ENCODE peak calls at places on chromosomes 6 and 20, in nine cellular contexts. T, S, P, F, K, R, O, G and D are unnamed samples.

GRCh38 chr6:119322715-119323350 is 26.7 kb downstream of the MAN1A1 start:
- DNase-seq in T (no peak), S (no peak), P (no peak), F (no peak), K (no peak), R (no peak), O (no peak), G (no peak), D (no peak)

GRCh38 chr20:24360531-24360930 is 108.9 kb upstream of the SYNDIG1 start:
- DNase-seq in T (no peak), S (no peak), P (no peak), F (no peak), K (no peak), R (no peak), O (no peak), G (no peak), D (no peak)

GRCh38 chr6:108115598-108116058 is 41.1 kb upstream of the OSTM1 start:
- DNase-seq in T (peak), S (peak), P (peak), F (no peak), K (peak), R (no peak), O (no peak), G (peak), D (no peak)

GRCh38 chr6:88626460-88626859 is 337.0 kb downstream of the RNGTT start:
- DNase-seq in T (no peak), S (no peak), P (no peak), F (no peak), K (no peak), R (no peak), O (no peak), G (no peak), D (no peak)

GRCh38 chr20:41998539-41999341 is 380.6 kb upstream of the CHD6 start:
- DNase-seq in T (no peak), S (no peak), P (no peak), F (no peak), K (no peak), R (no peak), O (no peak), G (no peak), D (no peak)

GRCh38 chr6:88276331-88276730 is 110.2 kb upstream of the CNR1 start:
- DNase-seq in T (no peak), S (peak), P (no peak), F (no peak), K (no peak), R (no peak), O (no peak), G (no peak), D (no peak)

GRCh38 chr6:152185158-152185574 is 377.7 kb downstream of the ESR1 start:
- DNase-seq in T (no peak), S (no peak), P (no peak), F (no peak), K (no peak), R (no peak), O (no peak), G (no peak), D (no peak)

GRCh38 chr6:56520218-56520617 is 122.5 kb downstream of the DST start:
- DNase-seq in T (no peak), S (no peak), P (no peak), F (no peak), K (no peak), R (no peak), O (no peak), G (no peak), D (no peak)

GRCh38 chr6:85092224-85092623 is 327.8 kb upstream of the TBX18 start:
- DNase-seq in T (no peak), S (no peak), P (no peak), F (no peak), K (no peak), R (no peak), O (no peak), G (no peak), D (no peak)

GRCh38 chr6:25476126-25476525 is 175.9 kb upstream of the SCGN start:
- DNase-seq in T (no peak), S (no peak), P (no peak), F (peak), K (no peak), R (peak), O (no peak), G (no peak), D (no peak)

GRCh38 chr6:97289332-97289731 is 6.3 kb upstream of the MMS22L start:
- DNase-seq in T (peak), S (no peak), P (no peak), F (no peak), K (no peak), R (no peak), O (no peak), G (no peak), D (no peak)

GRCh38 chr20:24746351-24746685 is 202.8 kb upstream of the CST7 start:
- DNase-seq in T (no peak), S (peak), P (peak), F (no peak), K (no peak), R (peak), O (no peak), G (no peak), D (no peak)

GRCh38 chr6:36977470-36977941 is 8.5 kb downstream of the MTCH1 start:
- DNase-seq in T (peak), S (no peak), P (no peak), F (no peak), K (peak), R (no peak), O (no peak), G (no peak), D (no peak)

DNA sequence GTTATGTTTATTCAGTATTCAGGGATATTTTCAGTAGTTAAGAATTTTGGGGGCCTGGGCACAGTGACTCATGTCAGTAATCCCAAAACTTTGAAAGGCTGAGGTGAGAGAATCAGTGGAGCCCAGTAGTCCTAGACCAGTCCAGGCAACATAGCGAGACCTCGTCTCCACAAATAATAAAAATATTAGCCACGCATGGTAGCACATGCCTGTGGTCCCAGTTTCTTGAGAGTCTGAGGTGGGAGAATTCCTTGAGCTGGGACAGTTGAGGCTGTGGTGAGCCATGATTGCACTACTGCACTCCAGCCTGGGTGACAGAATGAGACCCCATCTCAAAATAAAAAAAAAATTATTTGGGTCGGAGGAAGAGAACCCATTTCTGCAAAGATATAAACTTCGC is 20.3 kb downstream of the ADGRG6 start:
- DNase-seq in T (no peak), S (no peak), P (no peak), F (no peak), K (no peak), R (no peak), O (no peak), G (no peak), D (no peak)
- H3K27ac ChIP-seq in T (no peak), S (no peak), P (no peak), F (no peak), K (no peak), R (no peak), O (no peak), G (no peak), D (no peak)

GRCh38 chr20:5198651-5198924 is 71.8 kb downstream of the CDS2 start:
- DNase-seq in T (no peak), S (no peak), P (no peak), F (no peak), K (no peak), R (no peak), O (no peak), G (no peak), D (no peak)

GRCh38 chr20:5197270-5197827 is 70.5 kb downstream of the CDS2 start:
- DNase-seq in T (no peak), S (no peak), P (no peak), F (no peak), K (no peak), R (no peak), O (no peak), G (no peak), D (no peak)

GRCh38 chr20:5192570-5193431 is 66.0 kb downstream of the CDS2 start:
- DNase-seq in T (no peak), S (no peak), P (no peak), F (no peak), K (no peak), R (no peak), O (no peak), G (no peak), D (no peak)

GRCh38 chr20:5197847-5198650 is 71.2 kb downstream of the CDS2 start:
- DNase-seq in T (no peak), S (no peak), P (no peak), F (no peak), K (no peak), R (no peak), O (no peak), G (no peak), D (peak)

DNA sequence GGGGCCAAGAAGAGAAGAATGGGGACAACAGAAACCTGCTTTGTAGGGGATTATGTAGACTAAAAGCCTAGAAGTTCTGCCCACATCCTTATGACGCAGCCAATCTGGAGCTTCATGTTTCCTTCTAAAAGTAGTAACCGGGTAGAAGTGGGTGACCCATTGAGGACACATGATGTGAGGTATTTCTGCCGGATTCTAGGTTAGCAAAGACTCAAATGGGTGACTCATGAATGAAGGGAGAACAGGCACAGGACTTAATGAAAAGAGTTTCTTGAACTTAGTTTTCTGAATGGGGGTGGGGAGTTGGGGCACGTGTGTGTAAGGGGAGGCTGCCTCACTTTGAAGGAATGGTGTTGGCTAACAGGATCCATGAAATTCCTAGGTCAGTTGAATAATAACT is 68.8 kb downstream of the CDS2 start:
- DNase-seq in T (no peak), S (no peak), P (no peak), F (no peak), K (peak), R (no peak), O (no peak), G (no peak), D (no peak)
- H3K27ac ChIP-seq in T (no peak), S (no peak), P (no peak), F (no peak), K (no peak), R (no peak), O (peak), G (no peak), D (peak)

DNA sequence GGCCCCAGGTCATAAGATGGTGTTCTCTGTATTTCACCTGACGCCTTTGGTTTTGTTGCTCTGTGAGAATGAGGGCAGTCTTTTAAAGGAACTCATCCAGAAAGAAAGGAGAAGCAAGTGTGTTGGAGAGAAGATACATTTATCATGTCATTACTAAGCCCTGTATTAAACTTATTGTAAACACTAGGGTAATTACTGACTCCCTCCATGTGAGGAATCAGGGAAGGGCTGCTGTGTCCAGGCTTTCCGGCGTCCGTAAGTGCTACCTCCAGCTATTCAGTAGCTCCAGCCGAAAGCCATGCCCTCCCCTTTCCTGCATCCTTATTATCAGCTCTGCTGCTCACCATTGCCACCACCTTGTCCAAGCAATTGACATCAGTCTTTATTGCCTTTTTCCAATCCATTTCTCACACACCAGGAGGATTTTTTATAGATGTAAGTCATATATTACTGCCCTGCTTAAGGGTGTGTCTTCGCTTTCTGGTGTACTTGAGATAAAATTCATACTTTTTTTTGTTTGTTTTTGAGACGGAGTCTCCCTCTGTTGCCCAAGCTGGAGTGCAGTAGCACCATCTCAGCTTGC is 94.7 kb downstream of the RPP40 start:
- DNase-seq in T (no peak), S (no peak), P (no peak), F (no peak), K (no peak), R (no peak), O (no peak), G (no peak), D (no peak)
- H3K27ac ChIP-seq in T (no peak), S (no peak), P (no peak), F (no peak), K (no peak), R (no peak), O (no peak), G (no peak), D (no peak)

GRCh38 chr20:58660855-58661254 is 9.8 kb downstream of the STX16 start:
- DNase-seq in T (no peak), S (no peak), P (no peak), F (no peak), K (no peak), R (no peak), O (no peak), G (no peak), D (no peak)
- H3K27ac ChIP-seq in T (peak), S (no peak), P (peak), F (no peak), K (no peak), R (no peak), O (no peak), G (peak), D (peak)

DNA sequence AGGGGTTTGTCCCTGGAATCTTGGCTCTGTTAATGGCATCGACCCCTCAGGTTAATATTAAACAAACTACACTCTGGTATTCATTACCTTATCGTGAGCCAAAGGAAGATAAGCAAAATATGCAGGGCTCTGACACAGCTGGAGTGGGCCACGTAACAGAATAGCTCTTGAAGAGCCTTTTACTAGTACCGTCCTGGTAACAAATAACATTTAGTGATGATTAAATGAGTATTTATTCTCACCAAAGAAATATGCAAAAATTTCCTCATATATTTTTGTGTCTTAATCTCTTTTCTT is 20.1 kb upstream of the UTRN start:
- DNase-seq in T (no peak), S (no peak), P (no peak), F (no peak), K (peak), R (no peak), O (no peak), G (peak), D (no peak)
- H3K27ac ChIP-seq in T (peak), S (no peak), P (peak), F (peak), K (peak), R (no peak), O (peak), G (peak), D (peak)

GRCh38 chr6:43804550-43805223 is 34.7 kb downstream of the VEGFA start:
- DNase-seq in T (no peak), S (no peak), P (no peak), F (no peak), K (no peak), R (no peak), O (no peak), G (no peak), D (no peak)
- H3K27ac ChIP-seq in T (no peak), S (peak), P (peak), F (no peak), K (no peak), R (no peak), O (no peak), G (no peak), D (no peak)

DNA sequence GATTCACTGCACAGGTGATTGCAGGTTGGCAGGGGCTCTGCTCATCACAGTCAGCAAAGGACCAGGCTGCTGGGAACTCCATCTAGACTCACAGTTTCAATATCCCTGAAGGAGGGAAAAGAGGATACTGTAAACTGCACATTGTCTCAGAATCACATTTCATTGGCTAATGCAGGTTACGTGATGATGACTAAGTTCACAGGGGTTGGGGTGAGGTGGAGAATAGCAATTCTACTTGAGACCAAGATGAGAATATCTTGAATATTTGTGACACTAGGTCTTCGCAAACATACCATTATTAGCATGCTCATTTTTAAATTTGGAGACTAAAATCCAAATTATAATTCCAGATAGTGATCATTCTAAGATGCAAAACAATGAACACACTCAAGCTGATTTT is 208.5 kb upstream of the CITED2 start:
- DNase-seq in T (no peak), S (no peak), P (no peak), F (no peak), K (no peak), R (no peak), O (no peak), G (no peak), D (no peak)
- H3K27ac ChIP-seq in T (no peak), S (no peak), P (no peak), F (peak), K (peak), R (no peak), O (no peak), G (no peak), D (no peak)

GRCh38 chr20:57664476-57664875 is 44.2 kb upstream of the ZBP1 start:
- DNase-seq in T (no peak), S (peak), P (peak), F (no peak), K (no peak), R (no peak), O (no peak), G (no peak), D (no peak)
- H3K27ac ChIP-seq in T (no peak), S (no peak), P (no peak), F (no peak), K (no peak), R (peak), O (no peak), G (no peak), D (no peak)